ENCODE peak calls at places on chromosomes 4 and X, in four cellular contexts. One of them, this sample, is unnamed.

GRCh38 chr4:81896936-81897335 is 425.2 kb upstream of the RASGEF1B start:
- DNase-seq in IMR-90: no peak
- DNase-seq in H9: no peak
- DNase-seq in H1: no peak
- DNase-seq in this sample: no peak

GRCh38 chr4:141158219-141158618 is 24.9 kb upstream of the RNF150 start:
- DNase-seq in H9: no peak
- DNase-seq in H1: no peak
- DNase-seq in IMR-90: peak
- DNase-seq in this sample: peak

GRCh38 chrX:24619647-24620046 is 27.5 kb downstream of the PCYT1B start:
- DNase-seq in H9: no peak
- DNase-seq in IMR-90: peak
- DNase-seq in H1: no peak
- DNase-seq in this sample: no peak

GRCh38 chr4:134328741-134329140 is 127.2 kb upstream of the PABPC4L start:
- DNase-seq in H1: no peak
- DNase-seq in IMR-90: no peak
- DNase-seq in H9: peak
- DNase-seq in this sample: peak

GRCh38 chr4:100359433-100359832 is 158.4 kb downstream of the EMCN start:
- DNase-seq in H1: no peak
- DNase-seq in IMR-90: no peak
- DNase-seq in H9: no peak
- DNase-seq in this sample: no peak

GRCh38 chrX:101040197-101040596 is 11.7 kb downstream of the TRMT2B start:
- DNase-seq in H1: no peak
- DNase-seq in H9: no peak
- DNase-seq in IMR-90: peak
- DNase-seq in this sample: no peak

GRCh38 chr4:96166806-96167205 is 326.9 kb downstream of the PDHA2 start:
- DNase-seq in H9: no peak
- DNase-seq in IMR-90: no peak
- DNase-seq in H1: no peak
- DNase-seq in this sample: no peak

GRCh38 chr4:182975806-182976205 is 58.6 kb upstream of the DCTD start:
- DNase-seq in H9: no peak
- DNase-seq in H1: no peak
- DNase-seq in IMR-90: peak
- DNase-seq in this sample: no peak

GRCh38 chrX:142978130-142978684 is 47.5 kb upstream of the SPANXN4 start:
- DNase-seq in H1: no peak
- DNase-seq in IMR-90: no peak
- DNase-seq in H9: no peak
- DNase-seq in this sample: no peak

GRCh38 chr4:87839309-87839946 is 6.7 kb downstream of the MEPE start:
- DNase-seq in H9: no peak
- DNase-seq in H1: no peak
- DNase-seq in IMR-90: peak
- DNase-seq in this sample: peak

GRCh38 chrX:53356186-53356585 is 66.3 kb downstream of the SMC1A start:
- DNase-seq in IMR-90: no peak
- DNase-seq in H9: peak
- DNase-seq in H1: no peak
- DNase-seq in this sample: peak

GRCh38 chr4:71470547-71470946 is 131.7 kb downstream of the SLC4A4 start:
- DNase-seq in H1: no peak
- DNase-seq in IMR-90: no peak
- DNase-seq in H9: no peak
- DNase-seq in this sample: no peak

GRCh38 chr4:113293673-113294072 is 244.2 kb downstream of the ANK2 start:
- DNase-seq in H9: no peak
- DNase-seq in IMR-90: no peak
- DNase-seq in H1: no peak
- DNase-seq in this sample: peak

GRCh38 chrX:71636438-71637252 is 18.3 kb upstream of the CXCR3 start:
- DNase-seq in IMR-90: no peak
- DNase-seq in H9: no peak
- DNase-seq in H1: no peak
- DNase-seq in this sample: no peak

GRCh38 chr4:184849184-184849583 is 23.4 kb upstream of the ACSL1 start:
- DNase-seq in IMR-90: no peak
- DNase-seq in H9: no peak
- DNase-seq in H1: no peak
- DNase-seq in this sample: no peak

GRCh38 chrX:56788229-56788628 is 59.2 kb downstream of the NBDY start:
- DNase-seq in H1: no peak
- DNase-seq in IMR-90: peak
- DNase-seq in H9: no peak
- DNase-seq in this sample: no peak

GRCh38 chr4:151901631-151902030 is 140.8 kb upstream of the GATB start:
- DNase-seq in H9: no peak
- DNase-seq in H1: no peak
- DNase-seq in IMR-90: no peak
- DNase-seq in this sample: no peak

GRCh38 chr4:77817304-77818076 is 1.7 kb downstream of the CNOT6L start:
- DNase-seq in H9: no peak
- DNase-seq in H1: no peak
- DNase-seq in IMR-90: no peak
- DNase-seq in this sample: no peak

GRCh38 chr4:136763844-136764446 is 768.3 kb downstream of the PCDH18 start:
- DNase-seq in H1: no peak
- DNase-seq in H9: no peak
- DNase-seq in IMR-90: peak
- DNase-seq in this sample: no peak

GRCh38 chr4:129583868-129584267 is 487.9 kb downstream of the C4orf33 start:
- DNase-seq in H1: no peak
- DNase-seq in H9: no peak
- DNase-seq in IMR-90: no peak
- DNase-seq in this sample: peak

GRCh38 chr4:165364452-165365080 is 14.2 kb upstream of the CPE start:
- DNase-seq in IMR-90: no peak
- DNase-seq in H1: no peak
- DNase-seq in H9: no peak
- DNase-seq in this sample: peak

GRCh38 chr4:5361968-5362367 is 310.7 kb downstream of the STK32B start:
- DNase-seq in H1: no peak
- DNase-seq in H9: no peak
- DNase-seq in IMR-90: peak
- DNase-seq in this sample: peak

GRCh38 chr4:2484993-2485392 is 16.1 kb downstream of the RNF4 start:
- DNase-seq in IMR-90: no peak
- DNase-seq in H1: no peak
- DNase-seq in H9: no peak
- DNase-seq in this sample: no peak

GRCh38 chr4:20394471-20394870 is 142.8 kb downstream of the SLIT2 start:
- DNase-seq in IMR-90: no peak
- DNase-seq in H1: no peak
- DNase-seq in H9: no peak
- DNase-seq in this sample: no peak

GRCh38 chrX:28205905-28206304 is 224.7 kb upstream of the DCAF8L1 start:
- DNase-seq in H1: no peak
- DNase-seq in IMR-90: no peak
- DNase-seq in H9: peak
- DNase-seq in this sample: peak

GRCh38 chrX:40173662-40174593 is 76.2 kb upstream of the BCOR start:
- DNase-seq in H9: peak
- DNase-seq in H1: no peak
- DNase-seq in IMR-90: no peak
- DNase-seq in this sample: peak

GRCh38 chr4:176320340-176320975 is 692 bp downstream of the SPCS3 start:
- DNase-seq in H9: peak
- DNase-seq in H1: no peak
- DNase-seq in IMR-90: peak
- DNase-seq in this sample: peak

GRCh38 chr4:105192474-105192873 is 45.8 kb downstream of the TET2 start:
- DNase-seq in IMR-90: no peak
- DNase-seq in H9: no peak
- DNase-seq in H1: no peak
- DNase-seq in this sample: no peak

GRCh38 chrX:9311411-9312160 is 153.3 kb upstream of the TBL1X start:
- DNase-seq in H1: no peak
- DNase-seq in IMR-90: peak
- DNase-seq in H9: no peak
- DNase-seq in this sample: no peak

GRCh38 chrX:16826207-16826606 is 39.9 kb downstream of the TXLNG start:
- DNase-seq in H1: no peak
- DNase-seq in IMR-90: peak
- DNase-seq in H9: no peak
- DNase-seq in this sample: peak

GRCh38 chr4:7353846-7354610 is 80.7 kb downstream of the PSAPL1 start:
- DNase-seq in H9: no peak
- DNase-seq in IMR-90: no peak
- DNase-seq in H1: no peak
- DNase-seq in this sample: no peak
- H3K18ac ChIP-seq in H9: no peak
- H3K18ac ChIP-seq in IMR-90: no peak
- H3K18ac ChIP-seq in H1: no peak
- H3K18ac ChIP-seq in this sample: no peak

GRCh38 chrX:150334100-150334499 is 29.0 kb upstream of the MAMLD1 start:
- DNase-seq in IMR-90: no peak
- DNase-seq in H1: no peak
- DNase-seq in H9: no peak
- DNase-seq in this sample: no peak
- H3K56ac ChIP-seq in IMR-90: no peak
- H3K56ac ChIP-seq in H1: no peak
- H3K56ac ChIP-seq in H9: no peak
- H3K56ac ChIP-seq in this sample: no peak

GRCh38 chr4:73894021-73894420 is 24.8 kb downstream of the CXCL1 start:
- DNase-seq in H1: no peak
- DNase-seq in IMR-90: peak
- DNase-seq in H9: no peak
- DNase-seq in this sample: peak

GRCh38 chr4:73895201-73896177 is 26.3 kb downstream of the CXCL1 start:
- DNase-seq in IMR-90: peak
- DNase-seq in H9: no peak
- DNase-seq in H1: no peak
- DNase-seq in this sample: no peak

GRCh38 chr4:73891739-73892405 is 22.7 kb downstream of the CXCL1 start:
- DNase-seq in H1: no peak
- DNase-seq in H9: no peak
- DNase-seq in IMR-90: peak
- DNase-seq in this sample: no peak

GRCh38 chr4:73891326-73891725 is 22.1 kb downstream of the CXCL1 start:
- DNase-seq in IMR-90: no peak
- DNase-seq in H1: no peak
- DNase-seq in H9: no peak
- DNase-seq in this sample: no peak

GRCh38 chr4:73892966-73893365 is 23.8 kb downstream of the CXCL1 start:
- DNase-seq in H1: no peak
- DNase-seq in IMR-90: no peak
- DNase-seq in H9: no peak
- DNase-seq in this sample: no peak
- H3K18ac ChIP-seq in H1: no peak
- H3K18ac ChIP-seq in IMR-90: peak
- H3K18ac ChIP-seq in H9: no peak
- H3K18ac ChIP-seq in this sample: no peak

DNA sequence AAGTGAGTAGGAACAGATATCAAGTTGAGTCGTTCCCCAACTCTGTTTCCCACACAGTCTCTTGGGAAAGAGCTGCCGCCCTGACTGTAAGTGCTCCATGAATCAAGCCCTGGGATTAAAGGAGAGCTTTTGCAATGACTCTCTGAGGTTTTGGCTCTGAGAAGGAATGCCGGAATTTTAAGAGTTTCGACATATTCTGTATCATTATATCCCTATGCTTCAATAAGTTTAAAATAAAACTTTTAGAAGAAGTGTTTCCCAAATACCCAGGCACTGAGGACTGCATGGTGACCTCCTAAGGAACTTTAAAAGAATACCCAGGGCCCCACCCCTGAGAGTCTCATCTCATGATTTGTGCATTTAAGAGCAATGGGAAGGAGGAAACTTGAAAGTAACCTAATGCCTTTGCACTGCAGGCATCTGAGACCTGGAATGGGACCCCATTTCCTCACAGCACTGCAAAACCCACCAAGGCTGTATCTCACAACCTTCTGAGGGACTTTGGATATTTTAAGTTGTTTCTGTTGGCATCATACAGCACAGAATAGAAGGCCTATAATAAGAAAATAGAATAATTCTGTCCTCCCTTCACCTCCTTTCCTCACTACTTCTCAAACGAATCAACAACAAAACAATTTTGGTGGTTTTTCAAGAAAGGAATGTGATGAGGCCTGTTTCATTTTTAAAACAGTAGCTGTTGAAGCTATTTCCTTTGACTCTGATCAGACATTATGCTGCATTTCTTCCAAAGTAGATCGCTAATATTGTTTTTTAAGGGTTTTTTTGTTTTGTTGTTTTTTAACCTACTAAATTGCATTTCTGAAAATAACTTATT is 121.2 kb downstream of the GASK1B start:
- DNase-seq in IMR-90: peak
- DNase-seq in H9: no peak
- DNase-seq in H1: no peak
- DNase-seq in this sample: no peak
- H3K56ac ChIP-seq in IMR-90: peak
- H3K56ac ChIP-seq in H9: no peak
- H3K56ac ChIP-seq in H1: no peak
- H3K56ac ChIP-seq in this sample: no peak

This sample was measured in mesendoderm.